ENCODE peak calls at places on chromosome 3, in four cellular contexts. P is mesendoderm; C is aorta; O is CD4-positive, CD25-positive, alpha-beta regulatory T cell. R is an unnamed sample. For H3K4me1, the result is how much of the 10 kb centered on the place peaks cover.

GRCh38 chr3:107946700-107947099 is 144.1 kb downstream of the CD47 start:
- DNase-seq in C (no peak), P (peak), O (no peak), R (no peak)

GRCh38 chr3:131109156-131109555 is 82.5 kb downstream of the NEK11 start:
- DNase-seq in O (no peak), P (peak), C (no peak), R (no peak)

GRCh38 chr3:134423153-134423552 is 48.9 kb upstream of the AMOTL2 start:
- DNase-seq in O (no peak), P (peak), C (no peak), R (no peak)

GRCh38 chr3:173109143-173109542 is 31.9 kb downstream of the SPATA16 start:
- DNase-seq in C (no peak), O (no peak), P (peak), R (no peak)

GRCh38 chr3:126119008-126119675 is 35.2 kb upstream of the SLC41A3 start:
- DNase-seq in C (no peak), O (no peak), P (no peak), R (no peak)

GRCh38 chr3:81545572-81545971 is 215.9 kb downstream of the GBE1 start:
- DNase-seq in C (no peak), P (no peak), O (no peak), R (no peak)

GRCh38 chr3:171704002-171704401 is 106.3 kb downstream of the PLD1 start:
- DNase-seq in P (peak), O (no peak), C (no peak), R (peak)

GRCh38 chr3:119810018-119810435 is 28.1 kb downstream of the NR1I2 start:
- DNase-seq in P (no peak), O (peak), C (peak), R (peak)

DNA sequence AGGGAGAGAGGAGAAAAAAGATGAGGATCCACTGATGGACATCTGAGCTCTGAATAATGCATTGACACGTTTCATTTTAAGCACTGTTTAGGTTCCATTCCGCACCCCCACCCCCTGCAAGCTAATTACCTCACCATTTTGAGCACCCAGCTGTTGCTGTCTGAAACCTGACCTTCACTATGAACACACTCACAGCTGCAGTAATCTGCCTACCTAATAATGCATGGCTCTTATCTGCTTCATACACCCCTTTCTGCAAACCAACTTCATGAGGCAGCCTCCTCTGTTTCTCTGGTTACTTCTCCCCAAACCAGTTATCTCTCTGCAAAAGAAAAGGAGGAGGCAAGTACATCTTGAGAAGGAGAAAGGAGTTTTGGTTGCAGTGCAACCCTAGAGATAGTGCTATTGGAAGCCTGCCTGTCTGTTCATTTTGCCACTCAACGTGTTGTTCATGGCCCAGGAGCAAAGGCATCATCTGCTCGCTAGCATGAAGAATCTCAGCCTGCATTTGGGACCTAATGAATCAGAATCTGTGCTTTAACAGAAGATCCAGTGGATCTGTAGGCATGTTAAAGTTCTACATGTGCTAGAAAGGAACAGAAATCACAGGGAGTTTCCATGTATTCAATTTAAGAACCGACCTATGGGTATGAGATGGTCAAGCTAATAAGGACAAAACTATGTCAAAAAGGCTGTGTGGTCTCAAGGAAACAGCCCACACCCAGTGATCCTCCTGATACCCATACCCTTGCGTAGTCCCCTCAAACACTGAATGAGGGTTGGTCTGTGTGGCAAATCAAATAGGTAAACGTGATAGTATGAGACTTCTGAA is 87.2 kb downstream of the MB21D2 start:
- DNase-seq in O (no peak), P (no peak), C (no peak), R (no peak)
- H3K4me1 ChIP-seq in O (under half), P (under half), C (under half), R (under half)

GRCh38 chr3:51678186-51678585 is 7.1 kb downstream of the TEX264 start:
- DNase-seq in C (no peak), O (no peak), P (no peak), R (no peak)

GRCh38 chr3:51678685-51679084 is 7.6 kb downstream of the TEX264 start:
- DNase-seq in C (no peak), P (no peak), O (no peak), R (no peak)

GRCh38 chr3:51680196-51680595 is 9.1 kb downstream of the TEX264 start:
- DNase-seq in C (no peak), O (no peak), P (no peak), R (no peak)

GRCh38 chr3:51679777-51680176 is 8.7 kb downstream of the TEX264 start:
- DNase-seq in C (no peak), P (no peak), O (no peak), R (no peak)

DNA sequence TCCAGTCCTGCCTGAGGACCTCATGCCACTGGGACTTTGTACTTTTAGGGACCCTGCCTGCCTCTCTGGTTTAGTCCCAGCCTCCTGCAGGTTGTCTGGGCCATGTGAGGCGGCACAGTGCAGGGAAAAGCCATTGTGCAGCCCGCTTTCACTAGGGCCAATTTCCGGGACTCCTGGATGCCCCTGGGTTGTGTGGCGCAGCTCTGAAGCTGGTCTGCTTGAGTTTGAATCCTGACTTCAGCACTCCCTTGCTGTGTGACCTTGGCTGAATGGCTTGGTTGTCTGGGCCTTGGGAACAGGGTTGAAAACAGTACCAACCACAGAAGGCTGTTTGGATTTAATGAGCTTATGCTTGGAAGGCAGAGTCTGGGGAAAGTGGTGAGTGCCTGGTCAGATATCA is 8.3 kb downstream of the TEX264 start:
- DNase-seq in C (no peak), O (no peak), P (no peak), R (no peak)
- H3K4me1 ChIP-seq in C (under half), O (half or more), P (under half), R (half or more)

DNA sequence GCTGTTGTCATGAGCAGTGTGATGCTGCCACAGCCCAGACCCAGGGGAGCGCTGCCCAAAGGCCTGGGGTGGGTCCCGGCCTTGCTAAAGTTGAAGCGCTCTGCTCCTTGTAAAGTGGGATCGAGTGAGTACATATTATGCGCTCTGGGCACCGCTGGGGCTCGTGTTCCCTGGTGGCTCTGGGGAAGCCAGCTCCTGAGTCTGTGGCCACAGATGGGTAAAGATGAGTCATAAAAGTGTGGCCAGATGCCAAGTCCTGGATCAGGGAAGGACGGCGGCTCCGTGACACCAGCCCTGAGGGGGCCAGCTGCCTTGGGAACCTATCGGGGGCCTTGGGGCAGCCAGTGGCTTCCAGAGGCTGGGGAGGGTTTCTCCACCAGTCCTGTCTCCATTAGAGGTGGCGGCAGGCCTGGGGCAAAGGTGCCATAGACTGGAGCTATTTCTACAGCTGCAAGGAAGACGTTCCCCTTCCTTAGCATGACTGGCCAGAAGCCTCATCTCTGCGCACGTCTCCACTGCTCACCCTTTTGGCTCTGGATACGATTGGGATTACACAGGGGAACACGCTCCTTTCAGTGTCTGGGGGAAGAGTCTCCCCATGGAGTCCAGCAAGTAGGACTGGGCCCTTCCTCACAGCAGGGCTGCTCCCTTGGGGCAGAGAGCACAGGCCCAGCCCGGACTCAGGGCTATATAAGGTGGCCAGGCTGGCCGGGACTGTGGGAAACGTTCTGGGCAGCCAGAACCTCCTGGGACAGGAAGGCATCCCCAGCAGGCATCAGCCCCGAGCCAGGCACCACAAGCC is 1.2 kb upstream of the ITIH4 start:
- DNase-seq in C (peak), O (no peak), P (no peak), R (no peak)
- H3K4me1 ChIP-seq in C (under half), O (under half), P (under half), R (under half)

DNA sequence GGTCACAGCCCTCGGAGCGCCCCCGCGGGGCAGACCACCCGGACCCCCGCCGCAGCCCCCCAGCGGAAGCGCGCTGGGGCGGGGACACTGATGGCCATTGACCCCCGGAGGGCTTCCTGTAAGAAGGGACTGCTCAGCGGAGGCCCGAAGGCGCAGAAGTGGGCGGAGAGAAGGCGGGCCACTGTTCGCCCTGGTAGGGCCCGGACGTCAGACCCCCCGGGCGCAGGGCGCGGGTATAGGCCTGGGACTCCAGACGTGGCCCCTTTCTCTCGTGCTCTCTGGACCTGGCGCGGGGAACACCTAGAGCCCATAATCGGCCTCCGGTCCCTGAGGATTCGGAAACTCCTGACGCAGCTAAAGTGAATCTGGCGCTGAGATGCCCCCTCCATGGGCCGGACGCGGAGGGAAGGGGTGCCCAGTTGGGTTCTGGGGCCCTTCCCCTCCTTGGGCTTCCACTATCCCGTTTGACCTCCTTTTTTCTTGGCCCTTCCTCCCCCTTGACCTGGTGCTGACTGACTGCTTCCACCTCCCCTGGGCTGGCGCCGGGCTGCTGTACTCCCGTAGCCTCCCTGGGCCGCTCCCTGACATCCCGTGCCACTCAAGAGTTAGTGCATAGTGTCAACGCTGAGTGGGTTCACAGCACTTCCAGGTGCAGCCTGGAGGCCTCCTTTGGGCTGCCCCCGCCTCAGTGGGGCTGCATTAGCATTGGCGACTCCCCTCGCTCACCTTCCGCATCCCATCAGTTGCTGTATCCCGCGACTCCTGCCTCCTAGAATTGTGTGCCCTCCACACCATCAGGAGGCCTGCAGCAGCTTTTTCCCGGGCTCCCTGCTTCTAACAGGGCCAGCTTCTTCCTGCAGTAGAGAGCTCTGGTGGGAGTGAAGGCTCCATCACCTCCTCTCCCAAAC is 693 bp downstream of the ABTB1 start:
- DNase-seq in C (peak), O (peak), P (no peak), R (peak)
- H3K4me1 ChIP-seq in C (under half), O (under half), P (under half), R (under half)

GRCh38 chr3:143358793-143359491 is 239.4 kb downstream of the CHST2 start:
- DNase-seq in C (no peak), P (no peak), O (no peak), R (no peak)

GRCh38 chr3:143354342-143354741 is 234.8 kb downstream of the CHST2 start:
- DNase-seq in P (no peak), O (no peak), C (no peak), R (no peak)

GRCh38 chr3:143361589-143361988 is 242.0 kb downstream of the CHST2 start:
- DNase-seq in C (no peak), P (no peak), O (no peak), R (no peak)

GRCh38 chr3:143360244-143360643 is 240.7 kb downstream of the CHST2 start:
- DNase-seq in O (no peak), C (no peak), P (no peak), R (no peak)

DNA sequence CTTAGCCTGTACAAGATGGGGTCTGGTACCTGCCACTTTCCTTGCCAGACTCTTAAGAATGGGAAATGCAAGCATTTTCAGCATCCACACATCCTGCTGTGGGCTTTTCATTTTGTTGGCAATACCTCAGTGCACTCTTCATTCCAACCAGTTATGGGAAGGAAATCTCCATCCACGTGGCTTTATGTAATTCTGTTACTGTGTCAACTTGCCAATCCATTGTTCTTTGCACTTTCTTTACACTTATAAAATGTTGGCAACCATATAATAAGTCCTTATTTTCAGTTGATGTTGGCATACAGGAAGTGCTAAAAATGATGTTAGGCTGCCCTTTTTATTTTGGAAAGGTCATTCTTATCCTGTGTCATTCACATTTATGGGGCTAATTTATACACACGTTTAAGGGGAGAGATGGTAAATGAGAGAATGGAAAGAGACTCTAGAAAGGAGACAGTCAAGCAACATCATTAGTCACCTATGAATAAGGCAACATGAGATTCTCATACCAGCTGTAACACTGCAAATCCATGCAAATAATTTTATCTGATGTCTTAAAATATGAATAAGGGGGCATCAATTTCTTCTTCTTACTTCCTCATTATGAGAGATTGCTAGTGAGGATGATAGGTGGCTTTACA is 238.7 kb downstream of the CHST2 start:
- DNase-seq in O (no peak), C (no peak), P (no peak), R (no peak)
- H3K4me1 ChIP-seq in O (under half), C (under half), P (under half), R (under half)

GRCh38 chr3:188262913-188263683 is 109.1 kb downstream of the LPP start:
- DNase-seq in O (no peak), P (no peak), C (peak), R (no peak)
- H3K4me1 ChIP-seq in O (under half), P (under half), C (under half), R (under half)

DNA sequence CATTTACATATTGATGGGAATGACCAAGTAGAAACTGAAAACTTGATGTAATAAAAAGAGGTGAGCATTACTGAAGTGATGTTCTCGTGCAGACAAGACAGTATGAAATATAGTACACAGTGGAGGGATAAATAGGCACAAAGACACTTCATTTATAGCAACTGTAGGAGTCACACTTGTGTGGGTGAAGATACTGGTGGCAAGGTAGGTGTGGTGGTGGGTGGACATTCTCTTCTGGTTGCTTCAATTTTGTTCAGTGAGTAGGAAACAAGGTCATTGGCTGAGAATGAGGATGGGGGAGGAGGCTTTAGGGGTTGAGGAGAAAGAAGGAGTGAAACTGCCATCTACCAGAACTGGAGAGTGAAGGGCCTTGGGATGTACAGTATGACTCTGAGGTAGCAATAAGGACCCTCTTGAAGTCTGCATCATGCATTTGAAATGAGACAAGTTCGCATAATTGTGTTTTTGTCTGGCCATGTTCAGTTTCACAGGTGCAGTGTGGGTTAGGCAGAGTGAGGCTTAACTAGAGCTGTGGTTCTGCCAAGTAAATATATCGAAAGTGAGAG is 6.6 kb downstream of the CPNE9 start:
- DNase-seq in C (no peak), O (no peak), P (no peak), R (no peak)
- H3K4me1 ChIP-seq in C (under half), O (under half), P (under half), R (under half)

GRCh38 chr3:145798005-145798404 is 363.0 kb downstream of the PLOD2 start:
- DNase-seq in C (no peak), O (no peak), P (peak), R (no peak)

GRCh38 chr3:145801699-145802098 is 359.3 kb downstream of the PLOD2 start:
- DNase-seq in C (no peak), P (no peak), O (no peak), R (no peak)

GRCh38 chr3:145798691-145799550 is 362.1 kb downstream of the PLOD2 start:
- DNase-seq in C (no peak), O (no peak), P (peak), R (no peak)
- H3K4me1 ChIP-seq in C (under half), O (under half), P (under half), R (under half)

GRCh38 chr3:185758912-185759311 is 65.9 kb downstream of the IGF2BP2 start:
- DNase-seq in P (no peak), O (no peak), C (no peak), R (no peak)
- H3K4me1 ChIP-seq in P (under half), O (under half), C (under half), R (under half)

R was measured in CD4-positive, alpha-beta memory T cell.